ENCODE peak calls at places on chromosomes 3 and 15, in six cellular contexts. B is GM12878, V is K562, H is GM12891, O is H1, Y is HepG2. Z is an unnamed sample.

GRCh38 chr15:63118854-63119253 is 2.8 kb upstream of the LACTB start:
- DNase-seq in B (no peak), Y (peak), O (no peak), V (no peak), H (no peak), Z (no peak)

GRCh38 chr3:169558371-169558770 is 105.1 kb downstream of the MECOM start:
- DNase-seq in Y (no peak), H (no peak), O (no peak), V (no peak), B (no peak), Z (no peak)

GRCh38 chr3:116051040-116051439 is 394.2 kb downstream of the LSAMP start:
- DNase-seq in Y (no peak), H (no peak), O (no peak), B (no peak), V (no peak), Z (no peak)

GRCh38 chr3:179801263-179801662 is 148.4 kb downstream of the USP13 start:
- DNase-seq in Y (peak), B (no peak), H (no peak), V (no peak), O (no peak), Z (no peak)

GRCh38 chr15:82944840-82945239 is 7.7 kb downstream of the HOMER2 start:
- DNase-seq in V (no peak), H (no peak), O (no peak), B (no peak), Y (no peak), Z (no peak)

GRCh38 chr3:111884411-111885018 is 25.4 kb downstream of the PHLDB2 start:
- DNase-seq in Y (no peak), B (no peak), V (no peak), H (no peak), O (no peak), Z (no peak)

GRCh38 chr3:102529452-102529851 is 94.6 kb downstream of the ZPLD1 start:
- DNase-seq in O (no peak), B (no peak), V (no peak), H (no peak), Y (no peak), Z (no peak)

GRCh38 chr3:184514151-184514490 is 47.5 kb upstream of the EPHB3 start:
- DNase-seq in Y (no peak), O (no peak), V (no peak), B (no peak), H (no peak), Z (no peak)

GRCh38 chr15:63339006-63339766 is 42.5 kb downstream of the CA12 start:
- DNase-seq in B (no peak), V (no peak), H (no peak), O (no peak), Y (no peak), Z (no peak)

GRCh38 chr3:72247645-72248388 is 462.9 kb upstream of the PROK2 start:
- DNase-seq in O (no peak), Y (no peak), V (no peak), B (no peak), H (no peak), Z (no peak)

GRCh38 chr15:43105778-43106485 is at the start of gene UBR1:
- DNase-seq in B (peak), H (peak), O (peak), Y (peak), V (peak), Z (peak)

GRCh38 chr15:29822685-29823459 is 604 bp upstream of the TJP1 start:
- DNase-seq in O (no peak), H (no peak), Y (peak), V (no peak), B (no peak), Z (no peak)

GRCh38 chr3:11720220-11721113 is 76.8 kb upstream of the VGLL4 start:
- DNase-seq in Y (peak), H (peak), O (peak), B (no peak), V (peak), Z (peak)

GRCh38 chr3:197083486-197083885 is 53.9 kb upstream of the MELTF start:
- DNase-seq in V (no peak), Y (no peak), B (no peak), O (no peak), H (no peak), Z (no peak)

GRCh38 chr3:10680796-10681195 is 135.2 kb upstream of the SLC6A11 start:
- DNase-seq in Y (no peak), H (no peak), O (no peak), V (peak), B (no peak), Z (no peak)

GRCh38 chr3:69535613-69536012 is 149.7 kb upstream of the FRMD4B start:
- DNase-seq in H (no peak), V (no peak), Y (no peak), B (no peak), O (no peak), Z (no peak)

GRCh38 chr15:63408514-63408913 is 26.9 kb upstream of the CA12 start:
- DNase-seq in B (no peak), Y (no peak), V (no peak), H (no peak), O (no peak), Z (no peak)

GRCh38 chr3:100802126-100802525 is 92.8 kb downstream of the TFG start:
- DNase-seq in Y (no peak), H (no peak), V (no peak), O (no peak), B (no peak), Z (no peak)

GRCh38 chr15:29278436-29279099 is 8.9 kb upstream of the NSMCE3 start:
- DNase-seq in H (no peak), B (no peak), Y (no peak), O (no peak), V (no peak), Z (no peak)

GRCh38 chr15:51227967-51228783 is 110.2 kb downstream of the CYP19A1 start:
- DNase-seq in O (no peak), Y (peak), B (peak), H (peak), V (peak), Z (peak)

GRCh38 chr3:43923101-43923979 is 232.6 kb downstream of the ABHD5 start:
- DNase-seq in Y (no peak), B (no peak), V (no peak), H (no peak), O (no peak), Z (no peak)

GRCh38 chr15:73822998-73823397 is 50.4 kb upstream of the TBC1D21 start:
- DNase-seq in O (no peak), H (no peak), Y (no peak), V (no peak), B (no peak), Z (no peak)

GRCh38 chr3:173371848-173372487 is 25.6 kb upstream of the NLGN1 start:
- DNase-seq in B (no peak), Y (no peak), H (no peak), O (peak), V (peak), Z (no peak)

GRCh38 chr15:63407612-63408011 is 26.0 kb upstream of the CA12 start:
- DNase-seq in B (no peak), H (no peak), V (no peak), O (no peak), Y (no peak), Z (no peak)

GRCh38 chr3:175965036-175965435 is 1105.9 kb downstream of the NAALADL2 start:
- DNase-seq in B (no peak), O (no peak), H (no peak), Y (no peak), V (no peak), Z (no peak)

GRCh38 chr3:101149707-101150106 is 156.5 kb upstream of the ABI3BP start:
- DNase-seq in V (no peak), Y (no peak), O (no peak), B (no peak), H (no peak), Z (no peak)

GRCh38 chr3:62134061-62134496 is 239.3 kb downstream of the FEZF2 start:
- DNase-seq in B (no peak), O (no peak), Y (no peak), V (no peak), H (no peak), Z (no peak)

GRCh38 chr15:68114356-68114755 is 60.2 kb downstream of the PIAS1 start:
- DNase-seq in V (no peak), H (no peak), O (no peak), B (no peak), Y (no peak), Z (no peak)

GRCh38 chr3:2352134-2352762 is 253.6 kb downstream of the CNTN4 start:
- DNase-seq in H (no peak), Y (no peak), O (no peak), B (no peak), V (no peak), Z (no peak)

GRCh38 chr3:30631237-30631961 is 25.0 kb downstream of the TGFBR2 start:
- DNase-seq in B (no peak), V (no peak), O (no peak), Y (peak), H (no peak), Z (no peak)

GRCh38 chr3:135097276-135097946 is 302.4 kb downstream of the EPHB1 start:
- DNase-seq in Y (no peak), B (no peak), V (no peak), O (no peak), H (no peak), Z (no peak)
- TF ChIP-seq POLR2A in Y (no peak), B (no peak), V (no peak), O (no peak), H (no peak), Z (no peak)

GRCh38 chr3:86245360-86245759 is 745.6 kb downstream of the VGLL3 start:
- DNase-seq in B (no peak), V (no peak), O (no peak), H (no peak), Y (no peak), Z (no peak)
- TF ChIP-seq TAF1 in B (no peak), V (no peak), O (no peak), H (no peak), Y (no peak), Z (no peak)

DNA sequence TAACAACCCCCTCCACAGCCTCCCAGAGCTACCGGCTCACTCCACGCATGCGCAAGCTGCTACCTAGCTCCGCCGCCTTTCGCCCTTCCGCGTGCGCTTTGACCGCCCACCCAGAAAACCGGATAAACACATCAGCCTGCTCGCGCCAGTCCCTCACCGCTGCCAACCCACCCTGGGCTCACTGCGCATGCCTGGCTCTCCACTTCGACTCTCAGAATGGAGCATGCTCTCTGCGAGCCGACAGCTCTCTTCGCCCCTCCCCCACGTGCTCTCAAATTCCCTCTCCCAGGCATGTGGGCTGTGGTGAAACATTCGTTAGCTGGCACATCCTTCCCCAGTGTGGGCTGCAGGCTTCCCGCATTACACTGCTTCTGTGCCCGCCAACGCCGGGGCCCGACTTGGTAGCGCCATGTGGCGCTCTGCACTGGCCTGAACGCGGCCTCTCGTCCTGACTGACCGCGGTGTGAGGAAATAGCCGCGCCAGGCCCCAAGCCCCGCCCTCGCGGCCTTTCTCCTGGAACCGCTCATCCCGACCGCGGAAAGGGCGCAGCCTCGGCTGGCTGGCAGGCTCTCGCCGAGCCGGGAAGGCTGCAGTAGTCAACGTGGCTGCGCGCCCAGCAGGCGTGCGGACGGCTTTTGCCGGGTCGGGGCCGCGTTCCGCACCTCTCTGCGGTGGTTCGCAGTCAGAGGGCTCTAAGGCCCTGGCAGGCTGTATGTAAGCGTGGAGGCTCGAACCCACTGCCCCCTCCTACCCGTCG is 445 bp upstream of the MSL2 start:
- DNase-seq in H (peak), O (peak), Y (peak), V (peak), B (peak), Z (peak)
- TF ChIP-seq POLR2A in H (peak), O (peak), Y (no peak), V (peak), B (peak), Z (peak)

GRCh38 chr15:69939513-69940440 is 157.9 kb downstream of the TLE3 start:
- DNase-seq in B (no peak), V (no peak), H (no peak), O (peak), Y (no peak), Z (no peak)
- TF ChIP-seq TAF1 in B (no peak), V (no peak), H (no peak), O (no peak), Y (no peak), Z (no peak)

GRCh38 chr3:186620213-186621092 is 7.6 kb downstream of the AHSG start:
- DNase-seq in V (no peak), B (no peak), O (no peak), Y (no peak), H (no peak), Z (no peak)
- TF ChIP-seq POLR2A in V (no peak), B (no peak), O (no peak), Y (peak), H (no peak), Z (no peak)

GRCh38 chr3:156761713-156762575 is 64.2 kb upstream of the LEKR1 start:
- DNase-seq in O (no peak), Y (no peak), V (no peak), H (no peak), B (no peak), Z (no peak)

GRCh38 chr3:156760333-156760732 is 65.8 kb upstream of the LEKR1 start:
- DNase-seq in O (no peak), Y (no peak), V (peak), B (peak), H (no peak), Z (no peak)

GRCh38 chr3:156763386-156763785 is 62.8 kb upstream of the LEKR1 start:
- DNase-seq in B (no peak), Y (no peak), H (no peak), V (no peak), O (no peak), Z (no peak)

GRCh38 chr3:156762631-156763185 is 63.4 kb upstream of the LEKR1 start:
- DNase-seq in H (no peak), O (no peak), V (no peak), B (no peak), Y (no peak), Z (no peak)

GRCh38 chr3:156761007-156761406 is 65.1 kb upstream of the LEKR1 start:
- DNase-seq in B (no peak), Y (no peak), V (peak), H (no peak), O (no peak), Z (no peak)
- TF ChIP-seq TAF1 in B (no peak), Y (no peak), V (no peak), H (no peak), O (no peak), Z (no peak)

DNA sequence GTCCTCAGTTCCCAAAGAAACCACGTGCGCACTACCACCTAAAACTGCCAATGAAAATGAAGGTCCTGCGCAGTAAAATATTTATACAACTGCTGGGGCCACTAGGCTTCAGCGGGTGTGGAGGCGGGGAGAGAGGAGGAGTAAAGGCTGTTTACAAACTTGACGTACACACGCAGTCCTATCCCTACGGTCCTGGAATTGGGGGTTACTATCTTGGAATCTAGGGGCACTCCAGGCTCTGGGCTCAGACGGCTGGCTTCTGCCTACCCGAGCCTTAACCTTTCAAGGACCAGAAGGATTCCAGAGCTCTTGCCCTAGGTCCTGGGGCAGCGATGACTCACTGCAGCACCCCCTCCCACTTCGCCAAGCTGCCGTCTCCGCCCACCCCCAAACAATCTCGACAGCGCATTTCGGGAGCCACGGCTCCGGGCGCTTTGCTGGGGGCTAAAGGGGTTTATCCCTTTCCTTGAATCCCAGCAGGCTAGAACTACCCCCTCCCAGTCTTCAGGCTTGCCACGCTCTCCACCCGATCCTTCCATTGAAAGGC is 3.0 kb downstream of the ADAMTS9 start:
- DNase-seq in B (no peak), H (no peak), O (peak), Y (no peak), V (no peak), Z (no peak)
- TF ChIP-seq POLR2A in B (no peak), H (no peak), O (no peak), Y (no peak), V (no peak), Z (no peak)

GRCh38 chr15:93948728-93949127 is 282.6 kb upstream of the MCTP2 start:
- DNase-seq in Y (no peak), V (no peak), H (no peak), B (no peak), O (no peak), Z (no peak)

GRCh38 chr15:93942140-93942808 is 289.1 kb upstream of the MCTP2 start:
- DNase-seq in H (no peak), B (no peak), O (no peak), Y (no peak), V (no peak), Z (no peak)

GRCh38 chr15:93941687-93942086 is 289.7 kb upstream of the MCTP2 start:
- DNase-seq in V (no peak), H (no peak), Y (no peak), B (no peak), O (no peak), Z (no peak)

DNA sequence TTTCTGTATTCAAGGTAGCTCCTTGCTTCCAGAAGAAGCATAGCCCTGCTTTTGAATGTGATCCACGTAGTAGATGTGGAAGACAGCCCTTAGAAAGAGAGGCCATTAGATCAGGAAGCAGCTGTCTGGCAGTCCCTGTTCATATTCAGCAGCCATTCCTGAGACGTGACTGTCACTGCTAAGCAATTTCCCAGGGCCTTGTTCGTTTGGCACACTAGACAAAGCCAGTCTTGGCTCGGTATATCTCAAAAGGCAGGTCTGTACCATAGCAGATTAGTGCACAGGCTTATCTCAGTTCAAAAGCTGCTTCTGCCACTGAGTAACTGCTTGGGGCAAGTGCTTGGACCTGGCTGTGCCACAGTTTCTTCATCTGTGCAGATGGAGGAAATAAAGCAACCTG is 287.8 kb upstream of the MCTP2 start:
- DNase-seq in O (no peak), H (no peak), B (no peak), V (no peak), Y (no peak), Z (no peak)
- TF ChIP-seq TAF1 in O (no peak), H (no peak), B (no peak), V (no peak), Y (no peak), Z (no peak)